ENCODE peak calls at places on chromosome 9, in eight cellular contexts. V is T47D, Z is WTC11, I is M059J, J is EL, R is Calu3, D is PC-9, G is fibroblast of gingiva. X is an unnamed sample.

GRCh38 chr9:88971131-88971960 is 19.9 kb upstream of the S1PR3 start:
- DNase-seq in J (no peak), Z (no peak), G (no peak), V (no peak), R (no peak), D (no peak), I (no peak), X (no peak)

GRCh38 chr9:86943223-86943870 is 4.0 kb downstream of the GAS1 start:
- DNase-seq in J (no peak), V (no peak), I (peak), D (no peak), R (no peak), G (peak), Z (no peak), X (no peak)

GRCh38 chr9:124358617-124359016 is 56.6 kb downstream of the PSMB7 start:
- DNase-seq in R (no peak), D (no peak), V (no peak), Z (no peak), J (no peak), I (no peak), G (no peak), X (no peak)

GRCh38 chr9:120608421-120608820 is 28.5 kb upstream of the CDK5RAP2 start:
- DNase-seq in I (no peak), R (no peak), G (no peak), V (peak), D (no peak), Z (no peak), J (peak), X (no peak)

GRCh38 chr9:88660611-88661010 is 125.6 kb downstream of the NXNL2 start:
- DNase-seq in Z (peak), I (peak), G (no peak), V (peak), D (peak), R (peak), J (peak), X (peak)

GRCh38 chr9:73114058-73114457 is 37.6 kb upstream of the ANXA1 start:
- DNase-seq in G (no peak), I (no peak), V (no peak), Z (no peak), J (no peak), D (no peak), R (no peak), X (no peak)

GRCh38 chr9:132201139-132201538 is 39.3 kb downstream of the NTNG2 start:
- DNase-seq in V (peak), J (no peak), G (no peak), R (no peak), D (no peak), Z (no peak), I (no peak), X (no peak)

GRCh38 chr9:38681747-38682227 is 38.1 kb downstream of the FAM240B start:
- DNase-seq in I (peak), J (peak), R (no peak), G (peak), V (peak), Z (no peak), D (no peak), X (peak)

GRCh38 chr9:85647571-85647970 is 94.2 kb downstream of the AGTPBP1 start:
- DNase-seq in I (no peak), V (no peak), G (no peak), J (no peak), D (no peak), Z (no peak), R (no peak), X (no peak)

GRCh38 chr9:135079676-135080075 is 7.8 kb upstream of the OLFM1 start:
- DNase-seq in I (no peak), Z (no peak), G (no peak), D (no peak), V (no peak), J (no peak), R (no peak), X (no peak)

GRCh38 chr9:24652181-24652580 is 106.5 kb upstream of the IZUMO3 start:
- DNase-seq in D (no peak), J (no peak), G (no peak), R (no peak), V (no peak), I (no peak), Z (no peak), X (no peak)

GRCh38 chr9:123742009-123742767 is 187.7 kb downstream of the DENND1A start:
- DNase-seq in R (no peak), G (peak), I (peak), D (no peak), Z (no peak), V (no peak), J (no peak), X (no peak)

GRCh38 chr9:109903515-109904138 is 123.6 kb downstream of the PALM2AKAP2 start:
- DNase-seq in Z (peak), V (peak), D (peak), G (peak), R (peak), J (peak), I (peak), X (peak)

GRCh38 chr9:111928342-111928720 is 31.7 kb downstream of the UGCG start:
- DNase-seq in J (peak), R (no peak), G (no peak), Z (no peak), V (no peak), I (peak), D (no peak), X (no peak)

GRCh38 chr9:113737414-113738271 is 138.5 kb upstream of the ZNF618 start:
- DNase-seq in R (peak), V (peak), J (peak), G (peak), D (peak), Z (peak), I (peak), X (peak)

GRCh38 chr9:38037981-38038306 is 31.1 kb downstream of the SHB start:
- DNase-seq in D (no peak), V (no peak), G (no peak), R (no peak), I (no peak), J (no peak), Z (no peak), X (no peak)

GRCh38 chr9:123361086-123361730 is 5.2 kb downstream of the CRB2 start:
- DNase-seq in R (no peak), I (no peak), G (no peak), J (no peak), Z (no peak), V (no peak), D (no peak), X (no peak)

GRCh38 chr9:19156805-19157204 is 29.5 kb upstream of the PLIN2 start:
- DNase-seq in I (peak), R (no peak), D (no peak), Z (no peak), J (no peak), V (no peak), G (peak), X (no peak)

GRCh38 chr9:83940590-83941303 is 19.5 kb upstream of the KIF27 start:
- DNase-seq in I (no peak), V (no peak), J (no peak), Z (no peak), G (no peak), R (no peak), D (no peak), X (no peak)

GRCh38 chr9:78032599-78033457 is 1.2 kb upstream of the GNAQ start:
- DNase-seq in J (no peak), D (no peak), V (peak), G (no peak), I (peak), Z (no peak), R (no peak), X (peak)

GRCh38 chr9:68950689-68951088 is 63.2 kb downstream of the PRKACG start:
- DNase-seq in R (no peak), Z (no peak), V (no peak), D (no peak), G (no peak), J (no peak), I (no peak), X (no peak)

GRCh38 chr9:79104216-79104615 is 467.5 kb upstream of the TLE4 start:
- DNase-seq in V (no peak), J (peak), R (no peak), Z (no peak), G (no peak), D (no peak), I (peak), X (peak)

GRCh38 chr9:5622019-5622418 is 6.9 kb upstream of the RIC1 start:
- DNase-seq in D (no peak), I (peak), G (peak), J (peak), R (no peak), Z (no peak), V (no peak), X (peak)

GRCh38 chr9:136947955-136948510 is 3.0 kb downstream of the C8G start:
- DNase-seq in I (peak), Z (peak), D (peak), G (peak), R (peak), V (peak), J (peak), X (peak)

GRCh38 chr9:92607773-92608172 is 62.2 kb downstream of the IPPK start:
- DNase-seq in R (no peak), Z (no peak), I (no peak), D (no peak), J (peak), V (no peak), G (peak), X (peak)

GRCh38 chr9:36386396-36386795 is 13.7 kb downstream of the RNF38 start:
- DNase-seq in R (no peak), V (no peak), G (no peak), Z (no peak), D (peak), J (no peak), I (peak), X (no peak)

GRCh38 chr9:35553670-35554543 is 51.2 kb upstream of the TESK1 start:
- DNase-seq in D (peak), G (peak), V (peak), R (peak), Z (peak), J (peak), I (peak), X (peak)

GRCh38 chr9:86639899-86640379 is 285.7 kb upstream of the TUT7 start:
- DNase-seq in G (no peak), R (peak), V (peak), Z (peak), D (no peak), I (no peak), J (no peak), X (no peak)

GRCh38 chr9:114059047-114059803 is 18.9 kb downstream of the AMBP start:
- DNase-seq in G (peak), D (no peak), I (no peak), R (no peak), V (no peak), Z (no peak), J (no peak), X (no peak)

GRCh38 chr9:115262477-115262876 is 144.5 kb upstream of the TNC start:
- DNase-seq in I (peak), V (no peak), Z (no peak), G (peak), R (peak), D (peak), J (peak), X (peak)

GRCh38 chr9:135045264-135046155 is 42.0 kb upstream of the OLFM1 start:
- DNase-seq in V (no peak), Z (no peak), I (no peak), G (no peak), J (no peak), D (no peak), R (no peak), X (no peak)

GRCh38 chr9:31394040-31394473 is 990.4 kb upstream of the ACO1 start:
- DNase-seq in I (peak), G (no peak), R (no peak), Z (no peak), J (no peak), D (no peak), V (no peak), X (peak)